ENCODE peak calls at places on chromosomes 11 and 22, in eight cellular contexts. One of them, this sample, is unnamed.

GRCh38 chr11:61297741-61298140 is 2.6 kb upstream of the VWCE start:
- DNase-seq in hippocampal formation: no peak
- DNase-seq in thoracic aorta: no peak
- DNase-seq in mesendoderm: no peak
- DNase-seq in HuH-7: no peak
- DNase-seq in activated T-helper 1 cell treated with Interleukin-2 at 50 U/mL for 16 hours: no peak
- DNase-seq in nucleus accumbens: no peak
- DNase-seq in tibial nerve: no peak
- DNase-seq in this sample: peak

GRCh38 chr11:100188137-100188783 is 498.8 kb upstream of the ARHGAP42 start:
- DNase-seq in nucleus accumbens: no peak
- DNase-seq in tibial nerve: no peak
- DNase-seq in thoracic aorta: no peak
- DNase-seq in mesendoderm: no peak
- DNase-seq in HuH-7: no peak
- DNase-seq in hippocampal formation: no peak
- DNase-seq in activated T-helper 1 cell treated with Interleukin-2 at 50 U/mL for 16 hours: no peak
- DNase-seq in this sample: no peak

GRCh38 chr22:40533712-40534378 is 102.7 kb downstream of the MRTFA start:
- DNase-seq in nucleus accumbens: no peak
- DNase-seq in activated T-helper 1 cell treated with Interleukin-2 at 50 U/mL for 16 hours: peak
- DNase-seq in mesendoderm: peak
- DNase-seq in hippocampal formation: no peak
- DNase-seq in tibial nerve: no peak
- DNase-seq in HuH-7: no peak
- DNase-seq in thoracic aorta: no peak
- DNase-seq in this sample: peak

GRCh38 chr22:34761111-34761510 is 304.8 kb upstream of the ISX start:
- DNase-seq in thoracic aorta: no peak
- DNase-seq in mesendoderm: peak
- DNase-seq in tibial nerve: no peak
- DNase-seq in hippocampal formation: no peak
- DNase-seq in activated T-helper 1 cell treated with Interleukin-2 at 50 U/mL for 16 hours: no peak
- DNase-seq in HuH-7: no peak
- DNase-seq in nucleus accumbens: no peak
- DNase-seq in this sample: no peak

GRCh38 chr22:49582171-49582570 is 245.5 kb downstream of the BRD1 start:
- DNase-seq in mesendoderm: peak
- DNase-seq in nucleus accumbens: peak
- DNase-seq in HuH-7: no peak
- DNase-seq in activated T-helper 1 cell treated with Interleukin-2 at 50 U/mL for 16 hours: no peak
- DNase-seq in tibial nerve: no peak
- DNase-seq in hippocampal formation: peak
- DNase-seq in thoracic aorta: no peak
- DNase-seq in this sample: peak

GRCh38 chr11:3803726-3804510 is 4.4 kb upstream of the PGAP2 start:
- DNase-seq in activated T-helper 1 cell treated with Interleukin-2 at 50 U/mL for 16 hours: no peak
- DNase-seq in thoracic aorta: no peak
- DNase-seq in mesendoderm: peak
- DNase-seq in nucleus accumbens: no peak
- DNase-seq in tibial nerve: no peak
- DNase-seq in HuH-7: no peak
- DNase-seq in hippocampal formation: no peak
- DNase-seq in this sample: no peak

GRCh38 chr11:32429477-32429876 is 5.9 kb downstream of the WT1 start:
- DNase-seq in HuH-7: no peak
- DNase-seq in mesendoderm: no peak
- DNase-seq in activated T-helper 1 cell treated with Interleukin-2 at 50 U/mL for 16 hours: no peak
- DNase-seq in hippocampal formation: no peak
- DNase-seq in tibial nerve: no peak
- DNase-seq in thoracic aorta: no peak
- DNase-seq in nucleus accumbens: no peak
- DNase-seq in this sample: no peak

GRCh38 chr11:81869337-81870065 is 864.2 kb downstream of the FAM181B start:
- DNase-seq in hippocampal formation: no peak
- DNase-seq in mesendoderm: no peak
- DNase-seq in nucleus accumbens: no peak
- DNase-seq in tibial nerve: no peak
- DNase-seq in thoracic aorta: no peak
- DNase-seq in activated T-helper 1 cell treated with Interleukin-2 at 50 U/mL for 16 hours: peak
- DNase-seq in HuH-7: no peak
- DNase-seq in this sample: no peak

GRCh38 chr11:76791861-76792260 is 8.7 kb downstream of the TSKU start:
- DNase-seq in thoracic aorta: no peak
- DNase-seq in tibial nerve: no peak
- DNase-seq in HuH-7: no peak
- DNase-seq in nucleus accumbens: no peak
- DNase-seq in mesendoderm: no peak
- DNase-seq in activated T-helper 1 cell treated with Interleukin-2 at 50 U/mL for 16 hours: no peak
- DNase-seq in hippocampal formation: no peak
- DNase-seq in this sample: no peak

GRCh38 chr11:134606251-134606650 is 194.2 kb upstream of the B3GAT1 start:
- DNase-seq in HuH-7: no peak
- DNase-seq in nucleus accumbens: no peak
- DNase-seq in mesendoderm: no peak
- DNase-seq in activated T-helper 1 cell treated with Interleukin-2 at 50 U/mL for 16 hours: no peak
- DNase-seq in hippocampal formation: no peak
- DNase-seq in thoracic aorta: no peak
- DNase-seq in tibial nerve: no peak
- DNase-seq in this sample: no peak

This sample was measured in HAP-1.